ENCODE peak calls at places on chromosomes 6 and 20, in eight cellular contexts. N is occipital lobe; P is stimulated activated CD4-positive, alpha-beta T cell treated with anti-CD3 and anti-CD28 coated beads, Interleukin-12 subunit alpha, Interleukin-12 subunit beta, amount 100 ng/mL, for 48 hours; O is heart right ventricle; A is activated naive CD4-positive, alpha-beta T cell; S is IMR-90; L is GDM1; C is HCT116. Z is an unnamed sample.
A peak's percentile ranks its signal among the peaks of the same experiment; 100 is the strongest.

GRCh38 chr6:136947037-136947436 is 24.9 kb downstream of the SLC35D3 start:
- DNase-seq in L (no peak), N (no peak), C (no peak), S (no peak), O (no peak), A (no peak), P (no peak), Z (no peak)

GRCh38 chr6:41638801-41639555 is 710 bp downstream of the MDFI start:
- DNase-seq in N (no peak), C (no peak), O (no peak), A (no peak), P (no peak), L (no peak), S (no peak), Z (no peak)

GRCh38 chr6:47587503-47587902 is 109.9 kb downstream of the CD2AP start:
- DNase-seq in A (no peak), S (peak; percentile 45), P (no peak), O (no peak), L (no peak), N (no peak), C (no peak), Z (no peak)

GRCh38 chr6:1439349-1439748 is 50.0 kb downstream of the FOXF2 start:
- DNase-seq in O (no peak), A (no peak), P (no peak), S (no peak), C (no peak), N (no peak), L (no peak), Z (no peak)

GRCh38 chr20:19448632-19449031 is 236.2 kb downstream of the SLC24A3 start:
- DNase-seq in L (no peak), S (no peak), C (no peak), N (no peak), A (no peak), O (no peak), P (no peak), Z (no peak)

GRCh38 chr6:13273931-13274706 is 54.2 kb downstream of the TBC1D7 start:
- DNase-seq in O (no peak), C (no peak), A (peak; percentile 32), S (no peak), P (peak; percentile 25), N (no peak), L (peak; percentile 85), Z (peak; percentile 85)

GRCh38 chr6:28922004-28922840 is 1.6 kb downstream of the TRIM27 start:
- DNase-seq in A (no peak), S (peak; percentile 57), L (no peak), O (no peak), P (no peak), N (no peak), C (peak; percentile 62), Z (no peak)

GRCh38 chr20:22554391-22554790 is 30.0 kb downstream of the FOXA2 start:
- DNase-seq in A (no peak), O (no peak), P (no peak), L (no peak), N (no peak), S (no peak), C (no peak), Z (no peak)

GRCh38 chr20:38338849-38339520 is 7.3 kb upstream of the LBP start:
- DNase-seq in A (no peak), L (no peak), C (no peak), S (no peak), N (no peak), P (no peak), O (no peak), Z (no peak)

GRCh38 chr6:139533166-139533565 is 158.7 kb upstream of the CITED2 start:
- DNase-seq in C (no peak), S (no peak), L (no peak), O (no peak), P (no peak), A (no peak), N (no peak), Z (no peak)

GRCh38 chr6:169725270-169726048 is 1.2 kb upstream of the PHF10 start:
- DNase-seq in P (no peak), C (no peak), L (no peak), N (peak; percentile 42), A (no peak), S (peak; percentile 94), O (peak; percentile 37), Z (no peak)

GRCh38 chr20:56361888-56362287 is 3.1 kb downstream of the FAM210B start:
- DNase-seq in C (no peak), A (no peak), O (no peak), P (no peak), N (no peak), S (no peak), L (no peak), Z (no peak)

GRCh38 chr20:32727663-32728062 is 15.6 kb downstream of the COMMD7 start:
- DNase-seq in P (no peak), L (no peak), C (no peak), S (peak; percentile 93), O (no peak), A (no peak), N (peak; percentile 9), Z (no peak)

GRCh38 chr20:63350196-63350595 is 11.0 kb downstream of the CHRNA4 start:
- DNase-seq in L (no peak), O (peak; percentile 9), S (no peak), A (no peak), N (no peak), P (no peak), C (no peak), Z (no peak)

GRCh38 chr6:5151955-5152401 is 66.8 kb downstream of the PPP1R3G start:
- DNase-seq in O (no peak), S (peak; percentile 87), A (no peak), P (no peak), L (no peak), N (peak; percentile 59), C (no peak), Z (no peak)

GRCh38 chr20:58710481-58711265 is 18.1 kb downstream of the NPEPL1 start:
- DNase-seq in S (no peak), N (no peak), C (no peak), O (no peak), L (no peak), P (no peak), A (no peak), Z (no peak)

Z was measured in stimulated activated naive B cell treated with anti-CD40 and anti-IgM and Interleukin-4, amounts not matched to agents 10 μg/mL and 1 μg/mL and 100 μg/mL, for 72 hours.